ENCODE peak calls at places on chromosomes 6 and 20, in six cellular contexts. U is upper lobe of right lung; T is pancreas; B is A549; O is CD8-positive, alpha-beta T cell; W is right lobe of liver. J is an unnamed sample.

GRCh38 chr6:90217621-90218496 is 78.8 kb downstream of the BACH2 start:
- DNase-seq in U (peak; percentile 67), T (no peak), B (peak; percentile 87), O (no peak), W (peak; percentile 73), J (no peak)

GRCh38 chr6:69383627-69384026 is 413.2 kb downstream of the LMBRD1 start:
- DNase-seq in U (no peak), T (no peak), B (no peak), O (no peak), W (no peak), J (no peak)

GRCh38 chr6:133953634-133954415 is 801 bp downstream of the TBPL1 start:
- DNase-seq in U (no peak), T (no peak), B (no peak), O (no peak), W (no peak), J (no peak)

GRCh38 chr6:118886641-118887040 is 7.3 kb upstream of the ASF1A start:
- DNase-seq in U (no peak), T (no peak), B (no peak), O (no peak), W (no peak), J (no peak)

GRCh38 chr6:3789018-3789895 is 37.7 kb upstream of the PXDC1 start:
- DNase-seq in U (no peak), T (no peak), B (peak; percentile 20), O (no peak), W (peak; percentile 74), J (no peak)

GRCh38 chr6:35154262-35154661 is 13.1 kb upstream of the TCP11 start:
- DNase-seq in U (no peak), T (no peak), B (no peak), O (no peak), W (no peak), J (no peak)

GRCh38 chr6:143575440-143575839 is 63.9 kb upstream of the FUCA2 start:
- DNase-seq in U (no peak), T (no peak), B (peak; percentile 77), O (peak; percentile 59), W (peak; percentile 58), J (no peak)

GRCh38 chr6:61203966-61204496 is 1082.0 kb downstream of the KHDRBS2 start:
- DNase-seq in U (no peak), T (no peak), B (no peak), O (no peak), W (no peak), J (no peak)

GRCh38 chr6:7805828-7806227 is 79.9 kb downstream of the BMP6 start:
- DNase-seq in U (no peak), T (no peak), B (no peak), O (no peak), W (no peak), J (no peak)

GRCh38 chr6:8499540-8499939 is 64.2 kb upstream of the SLC35B3 start:
- DNase-seq in U (no peak), T (no peak), B (peak; percentile 3), O (no peak), W (no peak), J (no peak)

GRCh38 chr20:51687071-51687470 is 81.1 kb downstream of the ATP9A start:
- DNase-seq in U (no peak), T (no peak), B (peak; percentile 93), O (no peak), W (no peak), J (no peak)

GRCh38 chr6:158879180-158879579 is 60.0 kb upstream of the EZR start:
- DNase-seq in U (no peak), T (no peak), B (no peak), O (no peak), W (no peak), J (no peak)

GRCh38 chr6:158876886-158877285 is 57.7 kb upstream of the EZR start:
- DNase-seq in U (no peak), T (no peak), B (no peak), O (no peak), W (no peak), J (no peak)

DNA sequence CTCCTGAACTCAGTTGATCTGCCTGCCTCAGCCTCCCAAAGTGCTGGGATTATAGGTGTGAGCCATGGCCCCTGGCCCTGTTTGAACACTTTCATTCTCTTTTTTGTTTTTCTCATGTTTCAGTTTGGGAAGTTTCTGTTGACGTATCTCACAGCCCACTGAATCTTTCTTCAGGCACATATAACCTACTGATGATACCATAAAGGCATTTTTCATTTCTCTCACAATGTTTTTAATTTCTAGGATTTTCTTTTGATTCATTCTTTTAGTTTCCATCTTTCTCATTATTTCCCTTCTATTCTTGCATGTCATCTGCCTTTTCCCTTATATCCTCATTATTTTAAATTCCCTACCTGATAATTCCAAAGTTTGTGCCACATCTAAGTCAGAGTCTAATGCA is 58.5 kb upstream of the EZR start:
- DNase-seq in U (no peak), T (no peak), B (no peak), O (no peak), W (no peak), J (no peak)
- H3K4me3 ChIP-seq in U (no peak overlapping the region), T (no peak overlapping the region), B (no peak overlapping the region), O (no peak overlapping the region), W (no peak overlapping the region), J (no peak overlapping the region)

GRCh38 chr20:62448788-62449187 is 21.4 kb upstream of the RBBP8NL start:
- DNase-seq in U (no peak), T (no peak), B (no peak), O (no peak), W (no peak), J (no peak)

GRCh38 chr20:62448038-62448437 is 20.7 kb upstream of the RBBP8NL start:
- DNase-seq in U (no peak), T (no peak), B (no peak), O (no peak), W (no peak), J (no peak)

GRCh38 chr20:62451156-62451767 is 23.9 kb upstream of the RBBP8NL start:
- DNase-seq in U (no peak), T (no peak), B (no peak), O (no peak), W (no peak), J (no peak)

GRCh38 chr20:62451970-62452369 is 23.8 kb downstream of the GATA5 start:
- DNase-seq in U (no peak), T (no peak), B (no peak), O (no peak), W (no peak), J (no peak)

DNA sequence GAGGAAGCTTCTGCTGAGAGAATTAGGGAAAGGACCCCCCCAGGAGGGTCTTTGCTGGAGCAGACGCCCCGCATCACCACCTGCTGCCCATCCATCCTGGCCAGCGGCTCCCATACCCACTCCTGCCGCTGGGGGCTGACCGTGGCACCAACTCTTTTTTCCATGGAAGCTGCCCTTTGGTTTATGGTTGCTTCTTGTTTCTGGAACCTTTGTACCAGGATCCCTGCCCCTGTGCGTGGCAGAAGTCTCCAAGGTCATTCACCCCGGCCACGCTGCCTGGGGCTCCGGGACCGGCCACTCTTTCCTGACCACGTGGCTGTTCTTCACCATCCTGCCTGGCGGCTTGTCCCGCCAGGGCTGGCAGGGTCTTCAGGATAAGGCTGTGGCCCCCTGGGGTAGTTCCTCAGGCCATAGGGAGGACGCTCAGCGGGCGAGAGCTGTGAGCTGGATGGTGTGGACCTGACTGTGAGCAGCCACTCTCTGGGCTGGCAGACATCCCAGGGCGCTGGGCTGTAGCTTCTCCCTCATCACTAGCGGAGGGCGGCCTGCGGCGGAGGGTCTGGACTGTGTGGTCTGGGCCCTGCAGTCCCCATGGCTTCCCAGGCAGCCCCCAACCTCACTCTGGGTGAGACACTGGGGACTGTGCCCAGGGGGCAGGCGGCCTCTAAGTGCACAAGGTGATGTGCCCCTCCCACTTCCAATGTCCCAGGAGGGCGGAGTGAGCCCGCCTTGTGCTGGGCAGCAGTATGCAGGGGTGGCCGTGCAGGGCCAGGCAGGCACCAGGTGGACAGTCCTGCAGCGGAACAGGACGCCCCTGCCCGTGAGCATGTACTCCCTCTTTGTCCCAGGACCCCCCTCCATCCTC is 22.8 kb upstream of the RBBP8NL start:
- DNase-seq in U (no peak), T (no peak), B (peak; percentile 29), O (no peak), W (no peak), J (no peak)
- TF ChIP-seq CTCF in U (no peak), T (no peak), B (peak; percentile 16), O (no peak), W (peak; percentile 23), J (no peak)

GRCh38 chr6:30819287-30819917 is 64.9 kb upstream of the DDR1 start:
- DNase-seq in U (no peak), T (no peak), B (no peak), O (no peak), W (no peak), J (no peak)
- H3K27ac ChIP-seq in U (no peak overlapping the region), T (no peak overlapping the region), B (peak overlapping the region; percentile 90), O (no peak overlapping the region), W (no peak overlapping the region), J (no peak overlapping the region)

GRCh38 chr6:107713214-107713962 is 110.7 kb downstream of the SCML4 start:
- DNase-seq in U (no peak), T (no peak), B (no peak), O (peak; percentile 59), W (no peak), J (no peak)
- H3K4me3 ChIP-seq in U (peak overlapping the region; percentile 23), T (no peak overlapping the region), B (no peak overlapping the region), O (no peak overlapping the region), W (no peak overlapping the region), J (peak overlapping the region; percentile 59)